ENCODE peak calls at places on chromosome 3, in nine cellular contexts. L, T, M, C, A, O, F, H and R are unnamed samples. For H3K4me1, the result is how much of the 10 kb centered on the place peaks cover.

GRCh38 chr3:110070539-110070916 is 733.2 kb upstream of the DPPA4 start:
- DNase-seq in O (no peak), L (no peak), M (no peak), T (no peak), C (no peak), A (no peak), F (no peak), H (no peak), R (no peak)

GRCh38 chr3:52028572-52028971 is 27.8 kb downstream of the DUSP7 start:
- DNase-seq in M (peak), F (no peak), A (no peak), L (no peak), C (no peak), T (no peak), H (no peak), O (peak), R (peak)

GRCh38 chr3:88003115-88003755 is 55.6 kb downstream of the CGGBP1 start:
- DNase-seq in H (no peak), C (no peak), F (peak), T (no peak), A (no peak), M (peak), O (no peak), L (no peak), R (peak)

GRCh38 chr3:172317984-172318383 is 130.3 kb downstream of the GHSR start:
- DNase-seq in C (peak), H (peak), T (peak), A (no peak), F (peak), L (peak), O (peak), M (peak), R (peak)

GRCh38 chr3:119184808-119185690 is 11.7 kb downstream of the UPK1B start:
- DNase-seq in C (no peak), L (no peak), O (no peak), M (peak), F (no peak), H (no peak), A (no peak), T (no peak), R (no peak)

GRCh38 chr3:117537949-117538348 is 828.4 kb downstream of the TUSC7 start:
- DNase-seq in A (no peak), H (no peak), O (no peak), F (no peak), L (no peak), T (no peak), M (no peak), C (no peak), R (no peak)

GRCh38 chr3:104269771-104270170 is 1096.9 kb upstream of the ALCAM start:
- DNase-seq in A (no peak), C (no peak), F (no peak), O (no peak), L (no peak), T (no peak), M (no peak), H (no peak), R (no peak)

GRCh38 chr3:55169608-55170010 is 241.8 kb upstream of the LRTM1 start:
- DNase-seq in O (no peak), A (no peak), M (peak), F (no peak), H (no peak), C (no peak), L (no peak), T (no peak), R (no peak)

GRCh38 chr3:187714404-187714979 is 12.1 kb upstream of the RTP2 start:
- DNase-seq in M (peak), T (peak), L (peak), H (no peak), C (peak), O (peak), A (no peak), F (peak), R (peak)

GRCh38 chr3:140552403-140552802 is 125.5 kb upstream of the TRIM42 start:
- DNase-seq in F (no peak), M (no peak), L (no peak), H (no peak), O (no peak), T (no peak), A (no peak), C (no peak), R (no peak)

GRCh38 chr3:162141232-162141631 is 644.6 kb downstream of the OTOL1 start:
- DNase-seq in O (no peak), C (no peak), F (no peak), T (no peak), H (no peak), L (no peak), M (peak), A (no peak), R (no peak)

GRCh38 chr3:153445817-153446216 is 283.8 kb downstream of the RAP2B start:
- DNase-seq in F (no peak), T (no peak), C (no peak), H (no peak), O (no peak), M (no peak), L (no peak), A (no peak), R (no peak)
- TF ChIP-seq CTCF in F (no peak), T (no peak), C (no peak), H (no peak), O (no peak), M (no peak), L (no peak), A (no peak), R (no peak)

GRCh38 chr3:66481071-66482001 is 19.5 kb downstream of the LRIG1 start:
- DNase-seq in F (no peak), H (no peak), M (peak), T (no peak), L (no peak), C (no peak), A (no peak), O (no peak), R (no peak)
- H3K4me1 ChIP-seq in F (under half), H (under half), M (under half), T (under half), L (under half), C (half or more), A (half or more), O (half or more), R (under half)

GRCh38 chr3:126973814-126974213 is 9.1 kb upstream of the PLXNA1 start:
- DNase-seq in L (no peak), T (no peak), C (no peak), A (no peak), M (no peak), H (no peak), F (no peak), O (no peak), R (no peak)

GRCh38 chr3:126970921-126971320 is 12.0 kb upstream of the PLXNA1 start:
- DNase-seq in T (no peak), H (no peak), O (no peak), C (no peak), F (no peak), L (no peak), A (no peak), M (no peak), R (no peak)

GRCh38 chr3:126974756-126975155 is 8.2 kb upstream of the PLXNA1 start:
- DNase-seq in M (no peak), F (no peak), H (no peak), O (no peak), C (no peak), T (no peak), L (no peak), A (no peak), R (no peak)

GRCh38 chr3:126971891-126972351 is 11.0 kb upstream of the PLXNA1 start:
- DNase-seq in H (no peak), F (no peak), O (peak), A (no peak), C (peak), M (peak), T (peak), L (peak), R (peak)

GRCh38 chr3:126972866-126973265 is 10.0 kb upstream of the PLXNA1 start:
- DNase-seq in H (no peak), C (no peak), F (no peak), L (no peak), T (no peak), M (no peak), A (no peak), O (no peak), R (no peak)
- TF ChIP-seq CTCF in H (no peak), C (no peak), F (no peak), L (no peak), T (no peak), M (no peak), A (no peak), O (no peak), R (no peak)

GRCh38 chr3:23808525-23808924 is 2.8 kb downstream of the UBE2E1 start:
- DNase-seq in M (no peak), F (no peak), L (no peak), A (no peak), O (peak), C (no peak), H (no peak), T (no peak), R (no peak)
- H3K4me1 ChIP-seq in M (under half), F (under half), L (under half), A (under half), O (under half), C (under half), H (under half), T (under half), R (under half)

DNA sequence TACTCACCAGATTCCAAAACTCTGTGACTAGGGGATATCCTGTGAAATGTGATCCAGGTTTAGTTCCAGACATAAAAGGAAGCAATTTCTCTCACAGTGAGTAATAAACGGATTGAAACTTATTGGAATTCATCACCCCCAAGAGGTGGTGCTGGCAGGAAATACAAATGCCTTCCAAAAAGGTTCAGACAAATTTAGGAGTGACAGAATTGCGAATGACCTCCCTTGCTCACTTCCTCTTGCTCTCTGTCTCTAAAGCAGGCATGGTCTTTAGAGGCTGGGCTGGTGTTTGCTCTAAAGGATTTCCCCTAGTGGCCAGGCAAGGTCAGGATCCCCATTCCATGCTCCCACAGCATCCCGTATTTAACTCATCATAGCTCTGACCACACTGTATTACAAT is 449.4 kb upstream of the PPP2R3A start:
- DNase-seq in T (no peak), C (no peak), M (peak), L (no peak), O (no peak), F (no peak), H (no peak), A (no peak), R (peak)
- TF ChIP-seq CTCF in T (no peak), C (no peak), M (peak), L (no peak), O (peak), F (no peak), H (no peak), A (no peak), R (peak)

DNA sequence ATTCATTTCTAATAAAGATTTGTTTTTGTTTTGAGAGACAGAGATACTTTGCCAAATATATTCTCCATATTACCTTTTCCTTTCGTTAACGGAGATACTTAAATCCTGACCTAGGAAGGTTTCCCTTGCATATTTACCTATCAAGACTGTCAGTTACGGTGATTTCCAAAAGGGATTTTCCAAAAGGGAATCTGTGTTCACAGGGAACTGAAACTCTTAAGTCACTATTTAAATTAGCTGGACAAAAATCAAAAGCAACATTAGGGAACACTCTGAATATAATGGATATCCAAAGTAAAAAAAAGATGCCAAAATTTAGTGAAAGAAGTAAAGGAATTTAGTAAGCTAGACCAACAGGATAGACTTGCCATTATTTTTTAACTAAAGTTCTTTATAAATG is 576 bp downstream of the LRRFIP2 start:
- DNase-seq in H (no peak), A (no peak), F (peak), C (no peak), T (no peak), M (no peak), L (no peak), O (no peak), R (no peak)
- H3K4me1 ChIP-seq in H (under half), A (half or more), F (under half), C (half or more), T (under half), M (under half), L (under half), O (under half), R (under half)

DNA sequence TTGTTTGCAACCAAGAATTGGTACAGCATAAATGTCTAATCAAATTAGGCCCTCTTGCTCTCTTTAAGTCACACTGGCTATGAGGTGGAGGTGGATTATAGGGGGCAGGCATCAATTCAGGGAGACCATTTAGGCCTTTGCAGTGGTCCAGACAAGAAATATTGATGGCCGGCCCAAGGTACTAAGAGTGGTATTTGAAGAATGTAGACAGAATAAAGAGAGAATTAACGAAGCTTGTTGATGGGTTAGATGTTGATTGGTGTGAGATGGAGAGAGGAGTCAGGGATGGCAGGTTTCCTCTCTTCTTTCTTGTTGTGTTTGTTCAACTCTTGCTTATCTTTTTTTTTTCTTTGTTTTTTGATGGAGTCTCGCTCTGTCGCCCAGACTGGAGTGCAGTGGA is 48.5 kb downstream of the PIK3CA start:
- DNase-seq in O (no peak), H (no peak), M (no peak), C (no peak), A (no peak), L (no peak), F (no peak), T (no peak), R (no peak)
- TF ChIP-seq CTCF in O (no peak), H (no peak), M (no peak), C (no peak), A (no peak), L (no peak), F (no peak), T (no peak), R (no peak)

GRCh38 chr3:179179979-179180758 is 32.0 kb downstream of the PIK3CA start:
- DNase-seq in M (peak), C (no peak), F (peak), H (no peak), A (no peak), T (no peak), O (no peak), L (no peak), R (no peak)
- H3K4me1 ChIP-seq in M (under half), C (under half), F (under half), H (under half), A (under half), T (under half), O (under half), L (under half), R (under half)

DNA sequence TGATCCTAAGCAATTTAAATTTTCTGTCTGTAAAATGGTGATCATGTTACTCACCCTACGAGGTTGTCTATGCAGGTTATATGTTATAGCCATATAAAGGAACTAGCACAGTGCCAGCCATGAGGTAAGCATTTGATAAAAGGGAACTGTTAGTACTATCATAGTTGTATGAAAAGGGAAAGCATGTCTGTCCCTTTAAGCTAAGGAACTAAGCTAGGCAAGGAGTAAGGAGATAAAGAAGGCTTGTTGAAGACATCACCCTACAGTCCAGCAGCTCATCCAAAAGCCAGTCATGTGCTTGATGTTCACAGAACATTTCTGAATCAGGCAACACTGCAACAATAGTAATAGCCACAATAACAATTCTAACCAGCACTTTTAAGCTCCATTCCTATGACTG is 243.9 kb downstream of the ZBTB20 start:
- DNase-seq in T (no peak), C (no peak), F (no peak), A (no peak), O (no peak), H (no peak), M (peak), L (no peak), R (no peak)
- TF ChIP-seq CTCF in T (no peak), C (no peak), F (no peak), A (no peak), O (no peak), H (no peak), M (no peak), L (no peak), R (no peak)